ENCODE peak calls at places on chromosomes 5 and 9, in eight cellular contexts. One of them, this sample, is unnamed.

GRCh38 chr5:169270827-169271226 is 30.1 kb downstream of the SLIT3 start:
- DNase-seq in AG04450: no peak
- DNase-seq in psoas muscle: no peak
- DNase-seq in H1: no peak
- DNase-seq in spleen: no peak
- DNase-seq in GM13977: no peak
- DNase-seq in WTC11: no peak
- DNase-seq in nephron progenitor cell: no peak
- DNase-seq in this sample: no peak

GRCh38 chr5:91243286-91243685 is 139.8 kb downstream of the ARRDC3 start:
- DNase-seq in AG04450: no peak
- DNase-seq in psoas muscle: no peak
- DNase-seq in H1: no peak
- DNase-seq in spleen: no peak
- DNase-seq in GM13977: no peak
- DNase-seq in WTC11: no peak
- DNase-seq in nephron progenitor cell: no peak
- DNase-seq in this sample: no peak

GRCh38 chr9:127121628-127122175 is 733 bp downstream of the ANGPTL2 start:
- DNase-seq in AG04450: no peak
- DNase-seq in psoas muscle: no peak
- DNase-seq in H1: peak; percentile 60
- DNase-seq in spleen: no peak
- DNase-seq in GM13977: no peak
- DNase-seq in WTC11: no peak
- DNase-seq in nephron progenitor cell: peak; percentile 29
- DNase-seq in this sample: no peak

GRCh38 chr9:129968690-129969485 is 74.1 kb downstream of the FNBP1 start:
- DNase-seq in AG04450: peak; percentile 70
- DNase-seq in psoas muscle: no peak
- DNase-seq in H1: no peak
- DNase-seq in spleen: no peak
- DNase-seq in GM13977: no peak
- DNase-seq in WTC11: no peak
- DNase-seq in nephron progenitor cell: no peak
- DNase-seq in this sample: no peak

GRCh38 chr5:33415811-33416354 is 24.9 kb upstream of the TARS1 start:
- DNase-seq in AG04450: no peak
- DNase-seq in psoas muscle: no peak
- DNase-seq in H1: no peak
- DNase-seq in spleen: no peak
- DNase-seq in GM13977: no peak
- DNase-seq in WTC11: no peak
- DNase-seq in nephron progenitor cell: no peak
- DNase-seq in this sample: no peak

GRCh38 chr9:118896356-118897000 is 472.8 kb downstream of the BRINP1 start:
- DNase-seq in AG04450: no peak
- DNase-seq in psoas muscle: no peak
- DNase-seq in H1: no peak
- DNase-seq in spleen: no peak
- DNase-seq in GM13977: no peak
- DNase-seq in WTC11: no peak
- DNase-seq in nephron progenitor cell: no peak
- DNase-seq in this sample: no peak

GRCh38 chr9:137982132-137982666 is 104.6 kb downstream of the CACNA1B start:
- DNase-seq in AG04450: no peak
- DNase-seq in psoas muscle: no peak
- DNase-seq in H1: no peak
- DNase-seq in spleen: no peak
- DNase-seq in GM13977: no peak
- DNase-seq in WTC11: no peak
- DNase-seq in nephron progenitor cell: no peak
- DNase-seq in this sample: no peak

GRCh38 chr9:132077881-132078280 is 1.8 kb downstream of the MED27 start:
- DNase-seq in AG04450: no peak
- DNase-seq in psoas muscle: no peak
- DNase-seq in H1: no peak
- DNase-seq in spleen: no peak
- DNase-seq in GM13977: no peak
- DNase-seq in WTC11: no peak
- DNase-seq in nephron progenitor cell: no peak
- DNase-seq in this sample: no peak

GRCh38 chr5:91538179-91538578 is 155.1 kb upstream of the ARRDC3 start:
- DNase-seq in AG04450: no peak
- DNase-seq in psoas muscle: no peak
- DNase-seq in H1: no peak
- DNase-seq in spleen: no peak
- DNase-seq in GM13977: no peak
- DNase-seq in WTC11: no peak
- DNase-seq in nephron progenitor cell: no peak
- DNase-seq in this sample: no peak

GRCh38 chr9:75892168-75892901 is 1.9 kb downstream of the PCSK5 start:
- DNase-seq in AG04450: no peak
- DNase-seq in psoas muscle: peak; percentile 30
- DNase-seq in H1: peak; percentile 70
- DNase-seq in spleen: no peak
- DNase-seq in GM13977: peak; percentile 16
- DNase-seq in WTC11: peak; percentile 59
- DNase-seq in nephron progenitor cell: peak; percentile 74
- DNase-seq in this sample: no peak

GRCh38 chr9:101737705-101738565 is 512 bp downstream of the GRIN3A start:
- DNase-seq in AG04450: no peak
- DNase-seq in psoas muscle: no peak
- DNase-seq in H1: peak; percentile 69
- DNase-seq in spleen: peak; percentile 73
- DNase-seq in GM13977: no peak
- DNase-seq in WTC11: peak; percentile 47
- DNase-seq in nephron progenitor cell: peak; percentile 62
- DNase-seq in this sample: no peak

GRCh38 chr5:137938358-137939138 is 49.3 kb downstream of the PKD2L2 start:
- DNase-seq in AG04450: no peak
- DNase-seq in psoas muscle: no peak
- DNase-seq in H1: no peak
- DNase-seq in spleen: no peak
- DNase-seq in GM13977: peak; percentile 21
- DNase-seq in WTC11: no peak
- DNase-seq in nephron progenitor cell: no peak
- DNase-seq in this sample: no peak

GRCh38 chr5:97400537-97400936 is 217.5 kb upstream of the RIOK2 start:
- DNase-seq in AG04450: no peak
- DNase-seq in psoas muscle: no peak
- DNase-seq in H1: no peak
- DNase-seq in spleen: no peak
- DNase-seq in GM13977: no peak
- DNase-seq in WTC11: peak; percentile 13
- DNase-seq in nephron progenitor cell: no peak
- DNase-seq in this sample: no peak

GRCh38 chr9:113462781-113463286 is 693 bp upstream of the RGS3 start:
- DNase-seq in AG04450: no peak
- DNase-seq in psoas muscle: no peak
- DNase-seq in H1: no peak
- DNase-seq in spleen: no peak
- DNase-seq in GM13977: no peak
- DNase-seq in WTC11: no peak
- DNase-seq in nephron progenitor cell: no peak
- DNase-seq in this sample: no peak

GRCh38 chr9:124537926-124538325 is 30.7 kb upstream of the NR5A1 start:
- DNase-seq in AG04450: no peak
- DNase-seq in psoas muscle: no peak
- DNase-seq in H1: no peak
- DNase-seq in spleen: no peak
- DNase-seq in GM13977: no peak
- DNase-seq in WTC11: no peak
- DNase-seq in nephron progenitor cell: no peak
- DNase-seq in this sample: no peak

GRCh38 chr9:121771851-121772599 is 120.6 kb downstream of the DAB2IP start:
- DNase-seq in AG04450: no peak
- DNase-seq in psoas muscle: peak; percentile 14
- DNase-seq in H1: no peak
- DNase-seq in spleen: peak; percentile 72
- DNase-seq in GM13977: no peak
- DNase-seq in WTC11: no peak
- DNase-seq in nephron progenitor cell: no peak
- DNase-seq in this sample: no peak

GRCh38 chr5:54021413-54022155 is 288.8 kb downstream of the ARL15 start:
- DNase-seq in AG04450: no peak
- DNase-seq in psoas muscle: no peak
- DNase-seq in H1: no peak
- DNase-seq in spleen: no peak
- DNase-seq in GM13977: no peak
- DNase-seq in WTC11: no peak
- DNase-seq in nephron progenitor cell: no peak
- DNase-seq in this sample: no peak

GRCh38 chr5:155482428-155482827 is 468.9 kb downstream of the KIF4B start:
- DNase-seq in AG04450: no peak
- DNase-seq in psoas muscle: no peak
- DNase-seq in H1: no peak
- DNase-seq in spleen: no peak
- DNase-seq in GM13977: no peak
- DNase-seq in WTC11: no peak
- DNase-seq in nephron progenitor cell: no peak
- DNase-seq in this sample: no peak

GRCh38 chr5:139862803-139863202 is 67.2 kb downstream of the PSD2 start:
- DNase-seq in AG04450: no peak
- DNase-seq in psoas muscle: no peak
- DNase-seq in H1: no peak
- DNase-seq in spleen: no peak
- DNase-seq in GM13977: no peak
- DNase-seq in WTC11: no peak
- DNase-seq in nephron progenitor cell: no peak
- DNase-seq in this sample: no peak

GRCh38 chr5:66223637-66224036 is 79.5 kb downstream of the SREK1 start:
- DNase-seq in AG04450: no peak
- DNase-seq in psoas muscle: no peak
- DNase-seq in H1: no peak
- DNase-seq in spleen: no peak
- DNase-seq in GM13977: peak; percentile 15
- DNase-seq in WTC11: peak; percentile 32
- DNase-seq in nephron progenitor cell: no peak
- DNase-seq in this sample: no peak

GRCh38 chr9:112866662-112867274 is 23.9 kb downstream of the SLC46A2 start:
- DNase-seq in AG04450: no peak
- DNase-seq in psoas muscle: no peak
- DNase-seq in H1: peak; percentile 56
- DNase-seq in spleen: no peak
- DNase-seq in GM13977: no peak
- DNase-seq in WTC11: peak; percentile 63
- DNase-seq in nephron progenitor cell: no peak
- DNase-seq in this sample: no peak

GRCh38 chr5:57488308-57488955 is 5.8 kb upstream of the ACTBL2 start:
- DNase-seq in AG04450: no peak
- DNase-seq in psoas muscle: no peak
- DNase-seq in H1: no peak
- DNase-seq in spleen: no peak
- DNase-seq in GM13977: no peak
- DNase-seq in WTC11: no peak
- DNase-seq in nephron progenitor cell: no peak
- DNase-seq in this sample: no peak

GRCh38 chr5:132873119-132873929 is at the start of gene LEAP2:
- DNase-seq in AG04450: no peak
- DNase-seq in psoas muscle: no peak
- DNase-seq in H1: no peak
- DNase-seq in spleen: no peak
- DNase-seq in GM13977: no peak
- DNase-seq in WTC11: no peak
- DNase-seq in nephron progenitor cell: no peak
- DNase-seq in this sample: no peak
- TF ChIP-seq CTCF in AG04450: no peak
- TF ChIP-seq CTCF in psoas muscle: no peak
- TF ChIP-seq CTCF in H1: no peak
- TF ChIP-seq CTCF in spleen: no peak
- TF ChIP-seq CTCF in GM13977: no peak
- TF ChIP-seq CTCF in WTC11: no peak
- TF ChIP-seq CTCF in nephron progenitor cell: no peak
- TF ChIP-seq CTCF in this sample: no peak

GRCh38 chr5:123095694-123096120 is 6.7 kb downstream of the PRDM6 start:
- DNase-seq in AG04450: no peak
- DNase-seq in psoas muscle: no peak
- DNase-seq in H1: no peak
- DNase-seq in spleen: no peak
- DNase-seq in GM13977: peak; percentile 25
- DNase-seq in WTC11: no peak
- DNase-seq in nephron progenitor cell: no peak
- DNase-seq in this sample: no peak
- TF ChIP-seq CTCF in AG04450: no peak
- TF ChIP-seq CTCF in psoas muscle: no peak
- TF ChIP-seq CTCF in H1: no peak
- TF ChIP-seq CTCF in spleen: no peak
- TF ChIP-seq CTCF in GM13977: no peak
- TF ChIP-seq CTCF in WTC11: no peak
- TF ChIP-seq CTCF in nephron progenitor cell: no peak
- TF ChIP-seq CTCF in this sample: no peak

DNA sequence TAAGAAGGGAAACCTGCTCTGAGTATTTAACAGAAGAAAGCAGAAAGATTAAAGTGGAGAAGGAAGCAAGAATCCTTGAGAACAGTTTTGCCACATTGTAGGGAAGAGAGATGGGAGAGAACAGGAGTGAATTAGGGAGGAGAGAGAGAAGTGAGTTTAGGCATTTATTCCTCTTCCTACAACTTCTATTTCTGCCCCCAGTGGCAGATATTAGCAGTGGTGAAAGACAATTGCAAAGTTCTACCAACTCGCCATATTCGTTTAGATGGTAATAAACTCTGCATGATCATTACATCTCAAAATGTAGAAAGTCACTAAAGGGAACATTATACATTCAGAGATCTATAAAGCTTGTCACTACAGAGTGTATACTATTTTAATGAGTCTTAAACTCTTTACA is 440.1 kb upstream of the TRPC7 start:
- DNase-seq in AG04450: no peak
- DNase-seq in psoas muscle: no peak
- DNase-seq in H1: no peak
- DNase-seq in spleen: no peak
- DNase-seq in GM13977: no peak
- DNase-seq in WTC11: no peak
- DNase-seq in nephron progenitor cell: no peak
- DNase-seq in this sample: no peak
- TF ChIP-seq CTCF in AG04450: peak; percentile 26
- TF ChIP-seq CTCF in psoas muscle: no peak
- TF ChIP-seq CTCF in H1: no peak
- TF ChIP-seq CTCF in spleen: no peak
- TF ChIP-seq CTCF in GM13977: no peak
- TF ChIP-seq CTCF in WTC11: no peak
- TF ChIP-seq CTCF in nephron progenitor cell: no peak
- TF ChIP-seq CTCF in this sample: peak; percentile 29

DNA sequence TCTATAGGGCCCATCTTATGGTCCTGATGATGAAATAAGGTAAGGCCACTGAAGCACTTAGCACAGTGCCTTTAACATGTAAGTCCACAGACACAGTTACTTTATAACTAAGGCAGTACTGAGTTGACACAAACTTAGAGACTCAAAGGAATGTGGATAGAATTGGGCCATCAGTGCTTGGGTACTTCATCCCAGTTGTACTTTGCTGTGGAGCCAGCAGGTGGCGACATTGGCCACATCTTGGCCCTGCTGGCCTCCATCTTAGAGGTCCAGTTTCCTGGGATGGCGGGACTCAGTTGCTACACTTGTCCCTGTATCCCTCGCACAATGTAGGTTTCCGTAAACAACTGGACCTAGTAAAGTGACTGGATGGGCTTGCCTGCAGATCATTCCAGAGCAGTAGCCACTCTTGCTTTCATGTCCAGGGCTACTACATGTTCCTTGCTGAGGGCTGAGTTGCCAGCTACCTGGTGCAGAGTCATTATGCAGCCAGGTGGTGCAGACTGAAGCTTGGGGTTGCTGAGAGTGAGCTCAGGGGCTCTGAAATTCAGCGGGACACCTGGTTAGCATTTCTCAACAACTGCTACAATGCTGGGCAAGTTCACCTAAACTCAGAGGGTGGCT is 10.6 kb downstream of the MTAP start:
- DNase-seq in AG04450: no peak
- DNase-seq in psoas muscle: peak; percentile 65
- DNase-seq in H1: peak; percentile 81
- DNase-seq in spleen: peak; percentile 90
- DNase-seq in GM13977: peak; percentile 52
- DNase-seq in WTC11: peak; percentile 73
- DNase-seq in nephron progenitor cell: peak; percentile 70
- DNase-seq in this sample: no peak
- TF ChIP-seq CTCF in AG04450: peak; percentile 87
- TF ChIP-seq CTCF in psoas muscle: peak; percentile 90
- TF ChIP-seq CTCF in H1: peak; percentile 98
- TF ChIP-seq CTCF in spleen: peak; percentile 86
- TF ChIP-seq CTCF in GM13977: peak; percentile 93
- TF ChIP-seq CTCF in WTC11: peak; percentile 91
- TF ChIP-seq CTCF in nephron progenitor cell: peak; percentile 87
- TF ChIP-seq CTCF in this sample: peak; percentile 94